ENCODE peak calls at places on chromosomes 5 and 9, in five cellular contexts. H is CD8-positive, alpha-beta T cell; P is mammary epithelial cell; Q is stomach; J is esophagus squamous epithelium. S is an unnamed sample. For H3K27me3, the result is how much of the 10 kb centered on the place peaks cover.

GRCh38 chr5:59079622-59080620 is 497.0 kb downstream of the RAB3C start:
- DNase-seq in H (no peak), P (peak), Q (no peak), J (no peak), S (no peak)

GRCh38 chr5:112823656-112824055 is 37.4 kb upstream of the SRP19 start:
- DNase-seq in H (no peak), P (no peak), Q (no peak), J (no peak), S (no peak)

GRCh38 chr5:41874512-41875060 is 4.4 kb upstream of the OXCT1 start:
- DNase-seq in H (no peak), P (no peak), Q (no peak), J (no peak), S (no peak)

GRCh38 chr9:69295872-69296562 is 29.0 kb upstream of the ENTREP1 start:
- DNase-seq in H (no peak), P (no peak), Q (no peak), J (no peak), S (peak)

GRCh38 chr5:135391869-135392255 is 7.2 kb downstream of the MACROH2A1 start:
- DNase-seq in H (no peak), P (no peak), Q (no peak), J (no peak), S (peak)

GRCh38 chr5:86806206-86806605 is 188.5 kb downstream of the COX7C start:
- DNase-seq in H (no peak), P (no peak), Q (no peak), J (no peak), S (no peak)

GRCh38 chr9:107710988-107711387 is 221.4 kb upstream of the KLF4 start:
- DNase-seq in H (no peak), P (no peak), Q (no peak), J (no peak), S (no peak)

GRCh38 chr9:10062629-10063395 is 550.0 kb downstream of the PTPRD start:
- DNase-seq in H (no peak), P (peak), Q (no peak), J (no peak), S (no peak)

GRCh38 chr5:180607861-180608571 is 16.7 kb upstream of the SCGB3A1 start:
- DNase-seq in H (no peak), P (no peak), Q (no peak), J (no peak), S (no peak)

GRCh38 chr5:176644878-176645670 is 2.2 kb upstream of the TSPAN17 start:
- DNase-seq in H (no peak), P (no peak), Q (no peak), J (no peak), S (no peak)

GRCh38 chr5:173454381-173454763 is 126.2 kb upstream of the STC2 start:
- DNase-seq in H (no peak), P (no peak), Q (no peak), J (no peak), S (no peak)

GRCh38 chr9:126331964-126332748 is 5.5 kb downstream of the MVB12B start:
- DNase-seq in H (no peak), P (no peak), Q (no peak), J (no peak), S (no peak)

GRCh38 chr5:107570805-107571531 is 99.8 kb downstream of the EFNA5 start:
- DNase-seq in H (no peak), P (peak), Q (peak), J (no peak), S (peak)

GRCh38 chr5:95759634-95760033 is 28.5 kb downstream of the RHOBTB3 start:
- DNase-seq in H (no peak), P (no peak), Q (no peak), J (no peak), S (no peak)

GRCh38 chr5:95763941-95764340 is 32.8 kb downstream of the RHOBTB3 start:
- DNase-seq in H (no peak), P (no peak), Q (no peak), J (no peak), S (no peak)

GRCh38 chr5:95760291-95761191 is 29.4 kb downstream of the RHOBTB3 start:
- DNase-seq in H (no peak), P (peak), Q (no peak), J (no peak), S (no peak)

GRCh38 chr5:95762681-95763041 is 31.5 kb downstream of the RHOBTB3 start:
- DNase-seq in H (no peak), P (no peak), Q (no peak), J (no peak), S (no peak)

GRCh38 chr5:95761771-95762680 is 30.9 kb downstream of the RHOBTB3 start:
- DNase-seq in H (no peak), P (no peak), Q (no peak), J (no peak), S (no peak)
- H3K4me3 ChIP-seq in H (no peak), P (no peak), Q (no peak), J (no peak), S (no peak)

GRCh38 chr9:111161015-111161415 is 122.7 kb upstream of the LPAR1 start:
- DNase-seq in H (no peak), P (peak), Q (no peak), J (no peak), S (no peak)
- H3K27me3 ChIP-seq in H (under half), P (under half), Q (under half), J (under half), S (under half)

DNA sequence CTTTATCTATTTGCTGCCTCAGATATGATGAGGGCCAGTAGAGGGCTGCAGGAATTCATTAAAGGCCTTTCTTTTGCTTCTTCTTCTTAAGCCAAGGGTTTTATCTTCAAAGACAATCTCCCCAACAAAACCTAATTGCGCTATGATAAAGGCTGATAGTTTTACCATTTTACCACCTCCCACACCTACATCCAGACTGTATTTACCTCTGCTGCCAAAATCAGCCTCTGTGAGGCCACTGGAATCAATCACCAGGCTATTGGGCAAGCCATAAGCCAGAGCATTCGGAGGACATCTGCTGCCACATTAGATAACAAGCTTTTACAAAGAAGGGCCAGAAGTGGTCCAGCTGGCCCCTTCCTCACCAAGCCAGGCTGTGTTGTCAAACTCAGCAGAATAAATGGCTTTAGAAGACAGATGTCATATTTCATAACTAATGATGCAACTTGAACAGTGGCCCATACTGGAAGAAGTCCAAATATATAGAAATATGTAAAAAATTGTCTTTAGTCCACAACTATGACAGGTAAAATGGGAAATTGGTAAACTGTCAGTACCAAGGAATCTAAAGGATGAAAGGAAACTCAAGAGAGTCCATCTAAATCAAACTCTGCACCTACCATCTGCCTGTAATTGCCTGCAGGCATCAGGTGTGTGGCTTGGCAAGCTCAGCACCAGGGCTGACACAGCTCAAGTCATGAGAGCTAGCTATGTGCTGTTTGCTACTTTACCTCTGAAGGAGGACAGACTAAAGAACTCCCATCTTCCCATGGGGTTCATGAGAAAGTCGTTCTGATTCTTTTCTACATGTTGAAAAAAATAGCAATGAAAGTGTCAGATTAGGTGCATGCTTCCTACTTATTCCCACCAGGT is 16.1 kb downstream of the SLC45A2 start:
- DNase-seq in H (no peak), P (peak), Q (no peak), J (no peak), S (no peak)
- TF ChIP-seq CTCF in H (no peak), P (no peak), Q (no peak), J (no peak), S (no peak)

GRCh38 chr5:3596261-3596825 is 711 bp downstream of the IRX1 start:
- DNase-seq in H (no peak), P (peak), Q (no peak), J (no peak), S (no peak)
- H3K4me3 ChIP-seq in H (no peak), P (peak), Q (no peak), J (peak), S (no peak)

DNA sequence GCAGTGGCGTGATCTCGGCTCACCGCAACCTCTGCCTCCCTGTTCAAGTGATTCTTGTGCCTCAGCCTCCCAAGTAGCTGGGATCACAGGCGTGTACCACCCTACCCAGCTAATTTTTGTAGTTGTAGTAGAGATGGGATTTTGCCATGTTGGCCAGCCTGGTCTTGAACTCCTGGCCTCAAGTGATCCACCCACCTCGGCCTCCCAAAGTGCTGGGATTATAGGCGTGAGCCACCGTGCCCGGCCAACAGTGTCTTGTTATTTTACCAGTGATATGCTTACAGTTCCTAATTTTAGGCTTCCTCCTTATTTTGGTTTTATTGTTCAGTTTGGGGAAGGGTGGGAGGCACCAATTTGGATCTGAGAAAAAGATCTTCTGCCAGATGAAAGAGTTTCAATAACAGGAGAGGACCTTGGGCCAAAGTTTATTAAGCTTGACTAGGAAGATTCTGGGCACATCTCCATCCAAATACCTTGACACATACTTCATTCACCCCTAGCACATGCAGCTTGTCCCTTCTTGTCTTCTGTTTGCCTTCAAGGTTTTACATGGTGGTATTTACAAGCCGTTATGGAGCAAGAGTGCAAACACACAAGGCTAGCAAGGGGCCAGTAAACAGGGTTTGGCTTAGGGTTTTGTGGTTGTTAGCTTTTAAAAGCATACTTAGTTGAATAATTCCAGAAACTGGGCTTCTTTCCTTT is 168.1 kb upstream of the DMRT1 start:
- DNase-seq in H (no peak), P (peak), Q (no peak), J (no peak), S (no peak)
- H3K27me3 ChIP-seq in H (under half), P (under half), Q (under half), J (under half), S (under half)

DNA sequence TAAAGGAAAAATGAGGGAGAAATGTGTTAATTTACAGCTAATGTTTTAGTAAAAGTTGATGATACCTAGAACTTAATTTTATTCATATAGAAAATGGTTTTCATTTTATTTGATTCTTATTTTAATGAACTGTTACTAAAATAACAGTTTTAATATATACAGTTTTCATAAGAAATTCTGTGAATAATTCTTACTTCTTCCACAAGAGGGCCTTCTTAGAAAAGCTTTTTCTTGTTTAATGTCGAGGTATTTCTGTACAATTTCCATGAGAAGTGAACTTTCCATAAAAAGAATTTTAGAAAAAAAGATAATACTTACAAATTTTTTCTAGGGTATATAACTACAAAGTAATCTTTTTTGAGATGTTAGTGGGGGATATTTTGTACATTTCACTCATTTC is 73.9 kb downstream of the KLF9 start:
- DNase-seq in H (no peak), P (no peak), Q (no peak), J (no peak), S (no peak)
- TF ChIP-seq CTCF in H (peak), P (peak), Q (no peak), J (peak), S (peak)

S was measured in psoas muscle.